ENCODE peak calls at places on chromosomes 1 and 21, in eight cellular contexts. One of them, this sample, is unnamed.

GRCh38 chr1:38603907-38604306 is 255.7 kb downstream of the RRAGC start:
- DNase-seq in mucosa of descending colon: no peak
- DNase-seq in CD8-positive, alpha-beta T cell: no peak
- DNase-seq in SJSA1: no peak
- DNase-seq in BE2C: no peak
- DNase-seq in psoas muscle: no peak
- DNase-seq in ovary: no peak
- DNase-seq in CD4-positive, CD25-positive, alpha-beta regulatory T cell: no peak
- DNase-seq in this sample: no peak

GRCh38 chr1:236692128-236692527 is 5.8 kb downstream of the ACTN2 start:
- DNase-seq in mucosa of descending colon: no peak
- DNase-seq in CD8-positive, alpha-beta T cell: no peak
- DNase-seq in SJSA1: no peak
- DNase-seq in BE2C: no peak
- DNase-seq in psoas muscle: no peak
- DNase-seq in ovary: no peak
- DNase-seq in CD4-positive, CD25-positive, alpha-beta regulatory T cell: no peak
- DNase-seq in this sample: no peak

GRCh38 chr1:172951728-172952365 is 98.9 kb downstream of the TNFSF18 start:
- DNase-seq in mucosa of descending colon: no peak
- DNase-seq in CD8-positive, alpha-beta T cell: no peak
- DNase-seq in SJSA1: no peak
- DNase-seq in BE2C: no peak
- DNase-seq in psoas muscle: no peak
- DNase-seq in ovary: no peak
- DNase-seq in CD4-positive, CD25-positive, alpha-beta regulatory T cell: no peak
- DNase-seq in this sample: no peak

GRCh38 chr1:67869233-67869632 is 36.0 kb upstream of the GNG12 start:
- DNase-seq in mucosa of descending colon: no peak
- DNase-seq in CD8-positive, alpha-beta T cell: no peak
- DNase-seq in SJSA1: no peak
- DNase-seq in BE2C: no peak
- DNase-seq in psoas muscle: no peak
- DNase-seq in ovary: no peak
- DNase-seq in CD4-positive, CD25-positive, alpha-beta regulatory T cell: no peak
- DNase-seq in this sample: no peak

GRCh38 chr1:225498539-225499135 is 70.8 kb upstream of the LBR start:
- DNase-seq in mucosa of descending colon: no peak
- DNase-seq in CD8-positive, alpha-beta T cell: no peak
- DNase-seq in SJSA1: no peak
- DNase-seq in BE2C: no peak
- DNase-seq in psoas muscle: no peak
- DNase-seq in ovary: no peak
- DNase-seq in CD4-positive, CD25-positive, alpha-beta regulatory T cell: no peak
- DNase-seq in this sample: no peak

GRCh38 chr21:16841917-16842316 is 670.9 kb upstream of the CXADR start:
- DNase-seq in mucosa of descending colon: no peak
- DNase-seq in CD8-positive, alpha-beta T cell: no peak
- DNase-seq in SJSA1: no peak
- DNase-seq in BE2C: peak; percentile 14
- DNase-seq in psoas muscle: no peak
- DNase-seq in ovary: no peak
- DNase-seq in CD4-positive, CD25-positive, alpha-beta regulatory T cell: no peak
- DNase-seq in this sample: no peak

GRCh38 chr1:157249326-157249725 is 111.1 kb upstream of the ETV3 start:
- DNase-seq in mucosa of descending colon: no peak
- DNase-seq in CD8-positive, alpha-beta T cell: no peak
- DNase-seq in SJSA1: peak; percentile 73
- DNase-seq in BE2C: no peak
- DNase-seq in psoas muscle: no peak
- DNase-seq in ovary: no peak
- DNase-seq in CD4-positive, CD25-positive, alpha-beta regulatory T cell: no peak
- DNase-seq in this sample: no peak

GRCh38 chr1:13228343-13228781 is 2.4 kb upstream of the PRAMEF18 start:
- DNase-seq in mucosa of descending colon: peak; percentile 71
- DNase-seq in CD8-positive, alpha-beta T cell: peak; percentile 16
- DNase-seq in SJSA1: no peak
- DNase-seq in BE2C: peak; percentile 37
- DNase-seq in psoas muscle: peak; percentile 26
- DNase-seq in ovary: no peak
- DNase-seq in CD4-positive, CD25-positive, alpha-beta regulatory T cell: peak; percentile 6
- DNase-seq in this sample: peak; percentile 28

GRCh38 chr1:53373246-53373645 is 45.4 kb upstream of the LRP8 start:
- DNase-seq in mucosa of descending colon: no peak
- DNase-seq in CD8-positive, alpha-beta T cell: no peak
- DNase-seq in SJSA1: peak; percentile 4
- DNase-seq in BE2C: no peak
- DNase-seq in psoas muscle: no peak
- DNase-seq in ovary: no peak
- DNase-seq in CD4-positive, CD25-positive, alpha-beta regulatory T cell: no peak
- DNase-seq in this sample: no peak

GRCh38 chr1:105793541-105794146 is 1262.8 kb upstream of the PRMT6 start:
- DNase-seq in mucosa of descending colon: peak; percentile 75
- DNase-seq in CD8-positive, alpha-beta T cell: no peak
- DNase-seq in SJSA1: no peak
- DNase-seq in BE2C: peak; percentile 70
- DNase-seq in psoas muscle: no peak
- DNase-seq in ovary: peak; percentile 65
- DNase-seq in CD4-positive, CD25-positive, alpha-beta regulatory T cell: no peak
- DNase-seq in this sample: peak; percentile 32

GRCh38 chr1:118982281-118982680 is 5.9 kb downstream of the TBX15 start:
- DNase-seq in mucosa of descending colon: no peak
- DNase-seq in CD8-positive, alpha-beta T cell: no peak
- DNase-seq in SJSA1: no peak
- DNase-seq in BE2C: no peak
- DNase-seq in psoas muscle: no peak
- DNase-seq in ovary: no peak
- DNase-seq in CD4-positive, CD25-positive, alpha-beta regulatory T cell: no peak
- DNase-seq in this sample: no peak

GRCh38 chr21:28601708-28602107 is 391.0 kb downstream of the LTN1 start:
- DNase-seq in mucosa of descending colon: no peak
- DNase-seq in CD8-positive, alpha-beta T cell: no peak
- DNase-seq in SJSA1: no peak
- DNase-seq in BE2C: no peak
- DNase-seq in psoas muscle: no peak
- DNase-seq in ovary: no peak
- DNase-seq in CD4-positive, CD25-positive, alpha-beta regulatory T cell: no peak
- DNase-seq in this sample: no peak

GRCh38 chr1:52552236-52552504 is 722 bp downstream of the TUT4 start:
- DNase-seq in mucosa of descending colon: peak; percentile 63
- DNase-seq in CD8-positive, alpha-beta T cell: peak; percentile 77
- DNase-seq in SJSA1: peak; percentile 49
- DNase-seq in BE2C: peak; percentile 22
- DNase-seq in psoas muscle: peak; percentile 65
- DNase-seq in ovary: peak; percentile 64
- DNase-seq in CD4-positive, CD25-positive, alpha-beta regulatory T cell: peak; percentile 80
- DNase-seq in this sample: peak; percentile 42

GRCh38 chr1:116318897-116319296 is 54.1 kb upstream of the ATP1A1 start:
- DNase-seq in mucosa of descending colon: no peak
- DNase-seq in CD8-positive, alpha-beta T cell: no peak
- DNase-seq in SJSA1: no peak
- DNase-seq in BE2C: no peak
- DNase-seq in psoas muscle: no peak
- DNase-seq in ovary: no peak
- DNase-seq in CD4-positive, CD25-positive, alpha-beta regulatory T cell: no peak
- DNase-seq in this sample: peak; percentile 90

GRCh38 chr21:36917487-36918158 is 48.8 kb downstream of the HLCS start:
- DNase-seq in mucosa of descending colon: peak; percentile 29
- DNase-seq in CD8-positive, alpha-beta T cell: no peak
- DNase-seq in SJSA1: peak; percentile 67
- DNase-seq in BE2C: no peak
- DNase-seq in psoas muscle: no peak
- DNase-seq in ovary: no peak
- DNase-seq in CD4-positive, CD25-positive, alpha-beta regulatory T cell: no peak
- DNase-seq in this sample: peak; percentile 65

GRCh38 chr1:95660736-95661135 is 426.7 kb downstream of the RWDD3 start:
- DNase-seq in mucosa of descending colon: no peak
- DNase-seq in CD8-positive, alpha-beta T cell: no peak
- DNase-seq in SJSA1: no peak
- DNase-seq in BE2C: no peak
- DNase-seq in psoas muscle: no peak
- DNase-seq in ovary: no peak
- DNase-seq in CD4-positive, CD25-positive, alpha-beta regulatory T cell: no peak
- DNase-seq in this sample: no peak

GRCh38 chr1:30976143-30976542 is 67.6 kb upstream of the SDC3 start:
- DNase-seq in mucosa of descending colon: no peak
- DNase-seq in CD8-positive, alpha-beta T cell: no peak
- DNase-seq in SJSA1: no peak
- DNase-seq in BE2C: no peak
- DNase-seq in psoas muscle: no peak
- DNase-seq in ovary: no peak
- DNase-seq in CD4-positive, CD25-positive, alpha-beta regulatory T cell: no peak
- DNase-seq in this sample: no peak

GRCh38 chr21:20459838-20460237 is 538.4 kb upstream of the NCAM2 start:
- DNase-seq in mucosa of descending colon: no peak
- DNase-seq in CD8-positive, alpha-beta T cell: no peak
- DNase-seq in SJSA1: no peak
- DNase-seq in BE2C: peak; percentile 29
- DNase-seq in psoas muscle: no peak
- DNase-seq in ovary: no peak
- DNase-seq in CD4-positive, CD25-positive, alpha-beta regulatory T cell: no peak
- DNase-seq in this sample: no peak

GRCh38 chr1:232709339-232709738 is 79.4 kb upstream of the SIPA1L2 start:
- DNase-seq in mucosa of descending colon: no peak
- DNase-seq in CD8-positive, alpha-beta T cell: no peak
- DNase-seq in SJSA1: no peak
- DNase-seq in BE2C: no peak
- DNase-seq in psoas muscle: no peak
- DNase-seq in ovary: no peak
- DNase-seq in CD4-positive, CD25-positive, alpha-beta regulatory T cell: no peak
- DNase-seq in this sample: no peak

GRCh38 chr1:167194182-167194581 is 26.5 kb upstream of the POU2F1 start:
- DNase-seq in mucosa of descending colon: no peak
- DNase-seq in CD8-positive, alpha-beta T cell: no peak
- DNase-seq in SJSA1: no peak
- DNase-seq in BE2C: no peak
- DNase-seq in psoas muscle: no peak
- DNase-seq in ovary: no peak
- DNase-seq in CD4-positive, CD25-positive, alpha-beta regulatory T cell: no peak
- DNase-seq in this sample: no peak

DNA sequence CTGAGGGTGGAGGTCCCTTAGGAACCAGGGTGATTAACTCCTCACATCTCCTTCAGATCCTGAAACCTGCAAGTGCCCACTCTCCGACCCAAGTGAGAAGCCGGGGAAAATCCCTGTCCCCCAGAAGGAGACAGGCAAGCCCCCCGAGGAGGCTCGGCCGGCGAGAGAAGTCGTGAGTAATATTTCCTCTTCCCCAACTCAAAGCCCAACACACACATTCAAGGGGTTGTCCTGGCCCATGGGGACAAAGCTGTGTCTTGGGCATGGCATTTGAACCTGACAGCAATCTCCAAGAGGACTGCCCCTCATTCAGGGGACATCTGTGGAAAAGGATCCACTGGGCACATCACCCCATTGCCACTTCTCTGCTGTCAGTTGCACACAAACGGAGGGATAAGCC is 23.6 kb downstream of the VASH2 start:
- DNase-seq in mucosa of descending colon: no peak
- DNase-seq in CD8-positive, alpha-beta T cell: no peak
- DNase-seq in SJSA1: no peak
- DNase-seq in BE2C: no peak
- DNase-seq in psoas muscle: no peak
- DNase-seq in ovary: no peak
- DNase-seq in CD4-positive, CD25-positive, alpha-beta regulatory T cell: no peak
- DNase-seq in this sample: no peak
- H3K36me3 ChIP-seq in mucosa of descending colon: no peaks in the 10 kb centered on the region
- H3K36me3 ChIP-seq in CD8-positive, alpha-beta T cell: no peaks in the 10 kb centered on the region
- H3K36me3 ChIP-seq in SJSA1: no peaks in the 10 kb centered on the region
- H3K36me3 ChIP-seq in BE2C: no peaks in the 10 kb centered on the region
- H3K36me3 ChIP-seq in psoas muscle: no peaks in the 10 kb centered on the region
- H3K36me3 ChIP-seq in ovary: no peaks in the 10 kb centered on the region
- H3K36me3 ChIP-seq in CD4-positive, CD25-positive, alpha-beta regulatory T cell: no peaks in the 10 kb centered on the region
- H3K36me3 ChIP-seq in this sample: no peaks in the 10 kb centered on the region

GRCh38 chr1:42940851-42941639 is 17.6 kb downstream of the SLC2A1 start:
- DNase-seq in mucosa of descending colon: peak; percentile 24
- DNase-seq in CD8-positive, alpha-beta T cell: no peak
- DNase-seq in SJSA1: peak; percentile 99
- DNase-seq in BE2C: no peak
- DNase-seq in psoas muscle: peak; percentile 42
- DNase-seq in ovary: no peak
- DNase-seq in CD4-positive, CD25-positive, alpha-beta regulatory T cell: no peak
- DNase-seq in this sample: peak; percentile 83
- H3K4me1 ChIP-seq in mucosa of descending colon: peaks cover 90% of the 10 kb centered on the region
- H3K4me1 ChIP-seq in CD8-positive, alpha-beta T cell: peaks cover 78% of the 10 kb centered on the region
- H3K4me1 ChIP-seq in SJSA1: peaks cover 89% of the 10 kb centered on the region
- H3K4me1 ChIP-seq in BE2C: peaks cover 9% of the 10 kb centered on the region
- H3K4me1 ChIP-seq in psoas muscle: peaks cover 30% of the 10 kb centered on the region
- H3K4me1 ChIP-seq in ovary: peaks cover 11% of the 10 kb centered on the region
- H3K4me1 ChIP-seq in CD4-positive, CD25-positive, alpha-beta regulatory T cell: peaks cover 91% of the 10 kb centered on the region
- H3K4me1 ChIP-seq in this sample: peaks cover 95% of the 10 kb centered on the region

GRCh38 chr1:145782166-145783099 is 41.5 kb downstream of the RNF115 start:
- DNase-seq in mucosa of descending colon: no peak
- DNase-seq in CD8-positive, alpha-beta T cell: no peak
- DNase-seq in SJSA1: no peak
- DNase-seq in BE2C: no peak
- DNase-seq in psoas muscle: no peak
- DNase-seq in ovary: no peak
- DNase-seq in CD4-positive, CD25-positive, alpha-beta regulatory T cell: no peak
- DNase-seq in this sample: no peak
- H3K4me3 ChIP-seq in mucosa of descending colon: no peak overlapping the region
- H3K4me3 ChIP-seq in CD8-positive, alpha-beta T cell: no peak overlapping the region
- H3K4me3 ChIP-seq in SJSA1: no peak overlapping the region
- H3K4me3 ChIP-seq in BE2C: no peak overlapping the region
- H3K4me3 ChIP-seq in psoas muscle: peak overlapping the region; percentile 66
- H3K4me3 ChIP-seq in ovary: no peak overlapping the region
- H3K4me3 ChIP-seq in CD4-positive, CD25-positive, alpha-beta regulatory T cell: no peak overlapping the region
- H3K4me3 ChIP-seq in this sample: no peak overlapping the region

GRCh38 chr1:16134071-16134801 is 21.6 kb downstream of the EPHA2 start:
- DNase-seq in mucosa of descending colon: no peak
- DNase-seq in CD8-positive, alpha-beta T cell: no peak
- DNase-seq in SJSA1: no peak
- DNase-seq in BE2C: no peak
- DNase-seq in psoas muscle: no peak
- DNase-seq in ovary: no peak
- DNase-seq in CD4-positive, CD25-positive, alpha-beta regulatory T cell: no peak
- DNase-seq in this sample: no peak
- H3K36me3 ChIP-seq in mucosa of descending colon: peaks cover 4% of the 10 kb centered on the region
- H3K36me3 ChIP-seq in CD8-positive, alpha-beta T cell: no peaks in the 10 kb centered on the region
- H3K36me3 ChIP-seq in SJSA1: peaks cover 94% of the 10 kb centered on the region
- H3K36me3 ChIP-seq in BE2C: no peaks in the 10 kb centered on the region
- H3K36me3 ChIP-seq in psoas muscle: peaks cover 34% of the 10 kb centered on the region
- H3K36me3 ChIP-seq in ovary: no peaks in the 10 kb centered on the region
- H3K36me3 ChIP-seq in CD4-positive, CD25-positive, alpha-beta regulatory T cell: no peaks in the 10 kb centered on the region
- H3K36me3 ChIP-seq in this sample: peaks cover 9% of the 10 kb centered on the region

DNA sequence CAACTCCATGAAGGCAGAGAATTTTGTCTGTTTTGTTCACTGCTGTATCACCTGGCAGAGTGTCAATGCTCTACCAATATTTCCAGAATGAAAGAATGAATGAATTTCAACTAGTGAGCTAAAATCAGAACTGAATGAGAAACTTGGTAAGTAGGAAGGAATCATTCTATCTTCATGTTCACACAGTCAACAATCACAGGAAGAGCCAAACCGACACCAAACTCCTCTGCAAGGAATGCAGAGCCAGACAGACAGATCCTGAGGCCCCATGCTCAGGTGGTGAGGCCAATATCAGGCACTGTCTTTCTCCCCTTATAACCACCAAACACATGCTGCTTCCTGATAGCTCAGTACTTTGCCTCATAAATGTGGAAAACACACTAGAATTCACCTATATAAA is 139.1 kb downstream of the SLC45A1 start:
- DNase-seq in mucosa of descending colon: no peak
- DNase-seq in CD8-positive, alpha-beta T cell: no peak
- DNase-seq in SJSA1: no peak
- DNase-seq in BE2C: no peak
- DNase-seq in psoas muscle: no peak
- DNase-seq in ovary: no peak
- DNase-seq in CD4-positive, CD25-positive, alpha-beta regulatory T cell: no peak
- DNase-seq in this sample: no peak
- H3K4me1 ChIP-seq in mucosa of descending colon: peaks cover 8% of the 10 kb centered on the region
- H3K4me1 ChIP-seq in CD8-positive, alpha-beta T cell: peaks cover 15% of the 10 kb centered on the region
- H3K4me1 ChIP-seq in SJSA1: peaks cover 32% of the 10 kb centered on the region
- H3K4me1 ChIP-seq in BE2C: no peaks in the 10 kb centered on the region
- H3K4me1 ChIP-seq in psoas muscle: peaks cover 36% of the 10 kb centered on the region
- H3K4me1 ChIP-seq in ovary: peaks cover 12% of the 10 kb centered on the region
- H3K4me1 ChIP-seq in CD4-positive, CD25-positive, alpha-beta regulatory T cell: no peaks in the 10 kb centered on the region
- H3K4me1 ChIP-seq in this sample: peaks cover 6% of the 10 kb centered on the region